ENCODE peak calls at places on chromosomes 4 and X, in ten cellular contexts. One of them, this sample, is unnamed.

GRCh38 chr4:52713456-52713937 is 37.7 kb downstream of the ERVMER34-1 start:
- DNase-seq in AG08395: no peak
- DNase-seq in frontal cortex: no peak
- DNase-seq in DMS79 treated with DMSO at 0.1 percent for 48 hours: no peak
- DNase-seq in stimulated activated CD8-positive, alpha-beta memory T cell treated with anti-CD3 and anti-CD28 coated beads, Interleukin-4, amount 100 ng/mL, for 24 hours: no peak
- DNase-seq in stimulated activated naive CD8-positive, alpha-beta T cell treated with anti-CD3 and anti-CD28 coated beads, Interleukin-15, amount 100 ng/mL, for 72 hours: no peak
- DNase-seq in posterior vena cava: no peak
- DNase-seq in cardiac fibroblast: peak
- DNase-seq in naive thymus-derived CD4-positive, alpha-beta T cell: no peak
- DNase-seq in psoas muscle: no peak
- DNase-seq in this sample: no peak

GRCh38 chr4:151674804-151675290 is 86.0 kb downstream of the GATB start:
- DNase-seq in AG08395: peak
- DNase-seq in frontal cortex: no peak
- DNase-seq in DMS79 treated with DMSO at 0.1 percent for 48 hours: no peak
- DNase-seq in stimulated activated CD8-positive, alpha-beta memory T cell treated with anti-CD3 and anti-CD28 coated beads, Interleukin-4, amount 100 ng/mL, for 24 hours: no peak
- DNase-seq in stimulated activated naive CD8-positive, alpha-beta T cell treated with anti-CD3 and anti-CD28 coated beads, Interleukin-15, amount 100 ng/mL, for 72 hours: no peak
- DNase-seq in posterior vena cava: no peak
- DNase-seq in cardiac fibroblast: peak
- DNase-seq in naive thymus-derived CD4-positive, alpha-beta T cell: no peak
- DNase-seq in psoas muscle: no peak
- DNase-seq in this sample: no peak

GRCh38 chr4:102625232-102625930 is 124.2 kb downstream of the NFKB1 start:
- DNase-seq in AG08395: peak
- DNase-seq in frontal cortex: no peak
- DNase-seq in DMS79 treated with DMSO at 0.1 percent for 48 hours: no peak
- DNase-seq in stimulated activated CD8-positive, alpha-beta memory T cell treated with anti-CD3 and anti-CD28 coated beads, Interleukin-4, amount 100 ng/mL, for 24 hours: peak
- DNase-seq in stimulated activated naive CD8-positive, alpha-beta T cell treated with anti-CD3 and anti-CD28 coated beads, Interleukin-15, amount 100 ng/mL, for 72 hours: peak
- DNase-seq in posterior vena cava: no peak
- DNase-seq in cardiac fibroblast: peak
- DNase-seq in naive thymus-derived CD4-positive, alpha-beta T cell: peak
- DNase-seq in psoas muscle: no peak
- DNase-seq in this sample: no peak

GRCh38 chr4:33837043-33837442 is 2407.3 kb downstream of the ARAP2 start:
- DNase-seq in AG08395: peak
- DNase-seq in frontal cortex: no peak
- DNase-seq in DMS79 treated with DMSO at 0.1 percent for 48 hours: no peak
- DNase-seq in stimulated activated CD8-positive, alpha-beta memory T cell treated with anti-CD3 and anti-CD28 coated beads, Interleukin-4, amount 100 ng/mL, for 24 hours: no peak
- DNase-seq in stimulated activated naive CD8-positive, alpha-beta T cell treated with anti-CD3 and anti-CD28 coated beads, Interleukin-15, amount 100 ng/mL, for 72 hours: no peak
- DNase-seq in posterior vena cava: no peak
- DNase-seq in cardiac fibroblast: peak
- DNase-seq in naive thymus-derived CD4-positive, alpha-beta T cell: no peak
- DNase-seq in psoas muscle: no peak
- DNase-seq in this sample: no peak

GRCh38 chr4:41835321-41835995 is 86.9 kb upstream of the PHOX2B start:
- DNase-seq in AG08395: no peak
- DNase-seq in frontal cortex: no peak
- DNase-seq in DMS79 treated with DMSO at 0.1 percent for 48 hours: no peak
- DNase-seq in stimulated activated CD8-positive, alpha-beta memory T cell treated with anti-CD3 and anti-CD28 coated beads, Interleukin-4, amount 100 ng/mL, for 24 hours: no peak
- DNase-seq in stimulated activated naive CD8-positive, alpha-beta T cell treated with anti-CD3 and anti-CD28 coated beads, Interleukin-15, amount 100 ng/mL, for 72 hours: no peak
- DNase-seq in posterior vena cava: no peak
- DNase-seq in cardiac fibroblast: no peak
- DNase-seq in naive thymus-derived CD4-positive, alpha-beta T cell: no peak
- DNase-seq in psoas muscle: no peak
- DNase-seq in this sample: no peak

GRCh38 chr4:6463311-6464289 is 8.8 kb downstream of the PPP2R2C start:
- DNase-seq in AG08395: no peak
- DNase-seq in frontal cortex: peak
- DNase-seq in DMS79 treated with DMSO at 0.1 percent for 48 hours: no peak
- DNase-seq in stimulated activated CD8-positive, alpha-beta memory T cell treated with anti-CD3 and anti-CD28 coated beads, Interleukin-4, amount 100 ng/mL, for 24 hours: no peak
- DNase-seq in stimulated activated naive CD8-positive, alpha-beta T cell treated with anti-CD3 and anti-CD28 coated beads, Interleukin-15, amount 100 ng/mL, for 72 hours: no peak
- DNase-seq in posterior vena cava: peak
- DNase-seq in cardiac fibroblast: no peak
- DNase-seq in naive thymus-derived CD4-positive, alpha-beta T cell: no peak
- DNase-seq in psoas muscle: peak
- DNase-seq in this sample: no peak

GRCh38 chr4:183348706-183349659 is 26.8 kb upstream of the CLDN24 start:
- DNase-seq in AG08395: peak
- DNase-seq in frontal cortex: no peak
- DNase-seq in DMS79 treated with DMSO at 0.1 percent for 48 hours: no peak
- DNase-seq in stimulated activated CD8-positive, alpha-beta memory T cell treated with anti-CD3 and anti-CD28 coated beads, Interleukin-4, amount 100 ng/mL, for 24 hours: peak
- DNase-seq in stimulated activated naive CD8-positive, alpha-beta T cell treated with anti-CD3 and anti-CD28 coated beads, Interleukin-15, amount 100 ng/mL, for 72 hours: peak
- DNase-seq in posterior vena cava: peak
- DNase-seq in cardiac fibroblast: peak
- DNase-seq in naive thymus-derived CD4-positive, alpha-beta T cell: no peak
- DNase-seq in psoas muscle: no peak
- DNase-seq in this sample: no peak

GRCh38 chrX:70480660-70481018 is 36.0 kb downstream of the DLG3 start:
- DNase-seq in AG08395: no peak
- DNase-seq in frontal cortex: no peak
- DNase-seq in DMS79 treated with DMSO at 0.1 percent for 48 hours: no peak
- DNase-seq in stimulated activated CD8-positive, alpha-beta memory T cell treated with anti-CD3 and anti-CD28 coated beads, Interleukin-4, amount 100 ng/mL, for 24 hours: no peak
- DNase-seq in stimulated activated naive CD8-positive, alpha-beta T cell treated with anti-CD3 and anti-CD28 coated beads, Interleukin-15, amount 100 ng/mL, for 72 hours: no peak
- DNase-seq in posterior vena cava: no peak
- DNase-seq in cardiac fibroblast: peak
- DNase-seq in naive thymus-derived CD4-positive, alpha-beta T cell: no peak
- DNase-seq in psoas muscle: no peak
- DNase-seq in this sample: no peak

GRCh38 chr4:18684932-18685331 is 663.4 kb upstream of the LCORL start:
- DNase-seq in AG08395: no peak
- DNase-seq in frontal cortex: no peak
- DNase-seq in DMS79 treated with DMSO at 0.1 percent for 48 hours: no peak
- DNase-seq in stimulated activated CD8-positive, alpha-beta memory T cell treated with anti-CD3 and anti-CD28 coated beads, Interleukin-4, amount 100 ng/mL, for 24 hours: no peak
- DNase-seq in stimulated activated naive CD8-positive, alpha-beta T cell treated with anti-CD3 and anti-CD28 coated beads, Interleukin-15, amount 100 ng/mL, for 72 hours: no peak
- DNase-seq in posterior vena cava: no peak
- DNase-seq in cardiac fibroblast: no peak
- DNase-seq in naive thymus-derived CD4-positive, alpha-beta T cell: no peak
- DNase-seq in psoas muscle: no peak
- DNase-seq in this sample: no peak

GRCh38 chr4:124711469-124712416 is 789 bp downstream of the ANKRD50 start:
- DNase-seq in AG08395: peak
- DNase-seq in frontal cortex: peak
- DNase-seq in DMS79 treated with DMSO at 0.1 percent for 48 hours: peak
- DNase-seq in stimulated activated CD8-positive, alpha-beta memory T cell treated with anti-CD3 and anti-CD28 coated beads, Interleukin-4, amount 100 ng/mL, for 24 hours: no peak
- DNase-seq in stimulated activated naive CD8-positive, alpha-beta T cell treated with anti-CD3 and anti-CD28 coated beads, Interleukin-15, amount 100 ng/mL, for 72 hours: no peak
- DNase-seq in posterior vena cava: peak
- DNase-seq in cardiac fibroblast: peak
- DNase-seq in naive thymus-derived CD4-positive, alpha-beta T cell: peak
- DNase-seq in psoas muscle: no peak
- DNase-seq in this sample: peak

GRCh38 chr4:82745173-82745842 is 53.3 kb downstream of the SCD5 start:
- DNase-seq in AG08395: peak
- DNase-seq in frontal cortex: no peak
- DNase-seq in DMS79 treated with DMSO at 0.1 percent for 48 hours: no peak
- DNase-seq in stimulated activated CD8-positive, alpha-beta memory T cell treated with anti-CD3 and anti-CD28 coated beads, Interleukin-4, amount 100 ng/mL, for 24 hours: no peak
- DNase-seq in stimulated activated naive CD8-positive, alpha-beta T cell treated with anti-CD3 and anti-CD28 coated beads, Interleukin-15, amount 100 ng/mL, for 72 hours: no peak
- DNase-seq in posterior vena cava: no peak
- DNase-seq in cardiac fibroblast: no peak
- DNase-seq in naive thymus-derived CD4-positive, alpha-beta T cell: no peak
- DNase-seq in psoas muscle: no peak
- DNase-seq in this sample: no peak

GRCh38 chr4:168815373-168816345 is 194.4 kb downstream of the CBR4 start:
- DNase-seq in AG08395: no peak
- DNase-seq in frontal cortex: no peak
- DNase-seq in DMS79 treated with DMSO at 0.1 percent for 48 hours: no peak
- DNase-seq in stimulated activated CD8-positive, alpha-beta memory T cell treated with anti-CD3 and anti-CD28 coated beads, Interleukin-4, amount 100 ng/mL, for 24 hours: no peak
- DNase-seq in stimulated activated naive CD8-positive, alpha-beta T cell treated with anti-CD3 and anti-CD28 coated beads, Interleukin-15, amount 100 ng/mL, for 72 hours: no peak
- DNase-seq in posterior vena cava: no peak
- DNase-seq in cardiac fibroblast: peak
- DNase-seq in naive thymus-derived CD4-positive, alpha-beta T cell: no peak
- DNase-seq in psoas muscle: no peak
- DNase-seq in this sample: no peak

GRCh38 chr4:71231753-71232420 is 106.9 kb upstream of the SLC4A4 start:
- DNase-seq in AG08395: no peak
- DNase-seq in frontal cortex: no peak
- DNase-seq in DMS79 treated with DMSO at 0.1 percent for 48 hours: no peak
- DNase-seq in stimulated activated CD8-positive, alpha-beta memory T cell treated with anti-CD3 and anti-CD28 coated beads, Interleukin-4, amount 100 ng/mL, for 24 hours: no peak
- DNase-seq in stimulated activated naive CD8-positive, alpha-beta T cell treated with anti-CD3 and anti-CD28 coated beads, Interleukin-15, amount 100 ng/mL, for 72 hours: no peak
- DNase-seq in posterior vena cava: no peak
- DNase-seq in cardiac fibroblast: no peak
- DNase-seq in naive thymus-derived CD4-positive, alpha-beta T cell: no peak
- DNase-seq in psoas muscle: no peak
- DNase-seq in this sample: no peak

GRCh38 chrX:21645437-21646220 is 12.5 kb downstream of the KLHL34 start:
- DNase-seq in AG08395: no peak
- DNase-seq in frontal cortex: no peak
- DNase-seq in DMS79 treated with DMSO at 0.1 percent for 48 hours: no peak
- DNase-seq in stimulated activated CD8-positive, alpha-beta memory T cell treated with anti-CD3 and anti-CD28 coated beads, Interleukin-4, amount 100 ng/mL, for 24 hours: no peak
- DNase-seq in stimulated activated naive CD8-positive, alpha-beta T cell treated with anti-CD3 and anti-CD28 coated beads, Interleukin-15, amount 100 ng/mL, for 72 hours: no peak
- DNase-seq in posterior vena cava: no peak
- DNase-seq in cardiac fibroblast: no peak
- DNase-seq in naive thymus-derived CD4-positive, alpha-beta T cell: no peak
- DNase-seq in psoas muscle: no peak
- DNase-seq in this sample: no peak

GRCh38 chrX:16825306-16826035 is 39.2 kb downstream of the TXLNG start:
- DNase-seq in AG08395: peak
- DNase-seq in frontal cortex: no peak
- DNase-seq in DMS79 treated with DMSO at 0.1 percent for 48 hours: no peak
- DNase-seq in stimulated activated CD8-positive, alpha-beta memory T cell treated with anti-CD3 and anti-CD28 coated beads, Interleukin-4, amount 100 ng/mL, for 24 hours: no peak
- DNase-seq in stimulated activated naive CD8-positive, alpha-beta T cell treated with anti-CD3 and anti-CD28 coated beads, Interleukin-15, amount 100 ng/mL, for 72 hours: no peak
- DNase-seq in posterior vena cava: no peak
- DNase-seq in cardiac fibroblast: peak
- DNase-seq in naive thymus-derived CD4-positive, alpha-beta T cell: no peak
- DNase-seq in psoas muscle: no peak
- DNase-seq in this sample: no peak

GRCh38 chrX:54280466-54280865 is 77.4 kb downstream of the WNK3 start:
- DNase-seq in AG08395: no peak
- DNase-seq in frontal cortex: no peak
- DNase-seq in DMS79 treated with DMSO at 0.1 percent for 48 hours: no peak
- DNase-seq in stimulated activated CD8-positive, alpha-beta memory T cell treated with anti-CD3 and anti-CD28 coated beads, Interleukin-4, amount 100 ng/mL, for 24 hours: no peak
- DNase-seq in stimulated activated naive CD8-positive, alpha-beta T cell treated with anti-CD3 and anti-CD28 coated beads, Interleukin-15, amount 100 ng/mL, for 72 hours: no peak
- DNase-seq in posterior vena cava: no peak
- DNase-seq in cardiac fibroblast: no peak
- DNase-seq in naive thymus-derived CD4-positive, alpha-beta T cell: no peak
- DNase-seq in psoas muscle: no peak
- DNase-seq in this sample: no peak

GRCh38 chr4:17173300-17173699 is 274.9 kb upstream of the LDB2 start:
- DNase-seq in AG08395: no peak
- DNase-seq in frontal cortex: no peak
- DNase-seq in DMS79 treated with DMSO at 0.1 percent for 48 hours: no peak
- DNase-seq in stimulated activated CD8-positive, alpha-beta memory T cell treated with anti-CD3 and anti-CD28 coated beads, Interleukin-4, amount 100 ng/mL, for 24 hours: no peak
- DNase-seq in stimulated activated naive CD8-positive, alpha-beta T cell treated with anti-CD3 and anti-CD28 coated beads, Interleukin-15, amount 100 ng/mL, for 72 hours: no peak
- DNase-seq in posterior vena cava: no peak
- DNase-seq in cardiac fibroblast: no peak
- DNase-seq in naive thymus-derived CD4-positive, alpha-beta T cell: no peak
- DNase-seq in psoas muscle: no peak
- DNase-seq in this sample: no peak

GRCh38 chr4:16505726-16506125 is 279.5 kb upstream of the TAPT1 start:
- DNase-seq in AG08395: peak
- DNase-seq in frontal cortex: no peak
- DNase-seq in DMS79 treated with DMSO at 0.1 percent for 48 hours: no peak
- DNase-seq in stimulated activated CD8-positive, alpha-beta memory T cell treated with anti-CD3 and anti-CD28 coated beads, Interleukin-4, amount 100 ng/mL, for 24 hours: no peak
- DNase-seq in stimulated activated naive CD8-positive, alpha-beta T cell treated with anti-CD3 and anti-CD28 coated beads, Interleukin-15, amount 100 ng/mL, for 72 hours: no peak
- DNase-seq in posterior vena cava: no peak
- DNase-seq in cardiac fibroblast: peak
- DNase-seq in naive thymus-derived CD4-positive, alpha-beta T cell: no peak
- DNase-seq in psoas muscle: no peak
- DNase-seq in this sample: no peak

GRCh38 chr4:77927991-77928925 is 65.6 kb downstream of the MRPL1 start:
- DNase-seq in AG08395: no peak
- DNase-seq in frontal cortex: no peak
- DNase-seq in DMS79 treated with DMSO at 0.1 percent for 48 hours: peak
- DNase-seq in stimulated activated CD8-positive, alpha-beta memory T cell treated with anti-CD3 and anti-CD28 coated beads, Interleukin-4, amount 100 ng/mL, for 24 hours: no peak
- DNase-seq in stimulated activated naive CD8-positive, alpha-beta T cell treated with anti-CD3 and anti-CD28 coated beads, Interleukin-15, amount 100 ng/mL, for 72 hours: no peak
- DNase-seq in posterior vena cava: no peak
- DNase-seq in cardiac fibroblast: peak
- DNase-seq in naive thymus-derived CD4-positive, alpha-beta T cell: no peak
- DNase-seq in psoas muscle: no peak
- DNase-seq in this sample: no peak

GRCh38 chr4:169361741-169362140 is 91.0 kb upstream of the SH3RF1 start:
- DNase-seq in AG08395: no peak
- DNase-seq in frontal cortex: no peak
- DNase-seq in DMS79 treated with DMSO at 0.1 percent for 48 hours: no peak
- DNase-seq in stimulated activated CD8-positive, alpha-beta memory T cell treated with anti-CD3 and anti-CD28 coated beads, Interleukin-4, amount 100 ng/mL, for 24 hours: no peak
- DNase-seq in stimulated activated naive CD8-positive, alpha-beta T cell treated with anti-CD3 and anti-CD28 coated beads, Interleukin-15, amount 100 ng/mL, for 72 hours: no peak
- DNase-seq in posterior vena cava: no peak
- DNase-seq in cardiac fibroblast: peak
- DNase-seq in naive thymus-derived CD4-positive, alpha-beta T cell: no peak
- DNase-seq in psoas muscle: no peak
- DNase-seq in this sample: no peak

This sample was measured in HCT116.